ENCODE peak calls at places on chromosomes 1 and 21, in nine cellular contexts. One of them, this sample, is unnamed. For H3K9me3, the result is how much of the 10 kb centered on the place peaks cover.

GRCh38 chr1:216523449-216524190 is 100.4 kb upstream of the USH2A start:
- DNase-seq in Peyer's patch: no peak
- DNase-seq in thoracic aorta: no peak
- DNase-seq in mammary epithelial cell: no peak
- DNase-seq in kidney: no peak
- DNase-seq in naive thymus-derived CD4-positive, alpha-beta T cell: no peak
- DNase-seq in OCI-LY7: no peak
- DNase-seq in H9: no peak
- DNase-seq in lower lobe of right lung: no peak
- DNase-seq in this sample: peak

GRCh38 chr1:220527279-220528048 is 472 bp upstream of the MARK1 start:
- DNase-seq in Peyer's patch: no peak
- DNase-seq in thoracic aorta: no peak
- DNase-seq in mammary epithelial cell: peak
- DNase-seq in kidney: peak
- DNase-seq in naive thymus-derived CD4-positive, alpha-beta T cell: no peak
- DNase-seq in OCI-LY7: no peak
- DNase-seq in H9: peak
- DNase-seq in lower lobe of right lung: no peak
- DNase-seq in this sample: peak

GRCh38 chr1:242017580-242018233 is 18.8 kb upstream of the MAP1LC3C start:
- DNase-seq in Peyer's patch: peak
- DNase-seq in thoracic aorta: peak
- DNase-seq in mammary epithelial cell: peak
- DNase-seq in kidney: no peak
- DNase-seq in naive thymus-derived CD4-positive, alpha-beta T cell: no peak
- DNase-seq in OCI-LY7: peak
- DNase-seq in H9: peak
- DNase-seq in lower lobe of right lung: peak
- DNase-seq in this sample: peak

GRCh38 chr1:221045842-221046831 is 166.9 kb downstream of the HLX start:
- DNase-seq in Peyer's patch: peak
- DNase-seq in thoracic aorta: no peak
- DNase-seq in mammary epithelial cell: no peak
- DNase-seq in kidney: no peak
- DNase-seq in naive thymus-derived CD4-positive, alpha-beta T cell: no peak
- DNase-seq in OCI-LY7: peak
- DNase-seq in H9: no peak
- DNase-seq in lower lobe of right lung: no peak
- DNase-seq in this sample: peak

GRCh38 chr21:29441651-29442050 is 142.9 kb downstream of the BACH1 start:
- DNase-seq in Peyer's patch: no peak
- DNase-seq in thoracic aorta: no peak
- DNase-seq in mammary epithelial cell: no peak
- DNase-seq in kidney: no peak
- DNase-seq in naive thymus-derived CD4-positive, alpha-beta T cell: no peak
- DNase-seq in OCI-LY7: no peak
- DNase-seq in H9: no peak
- DNase-seq in lower lobe of right lung: no peak
- DNase-seq in this sample: peak

GRCh38 chr1:32891241-32891570 is 4.9 kb downstream of the HPCA start:
- DNase-seq in Peyer's patch: no peak
- DNase-seq in thoracic aorta: no peak
- DNase-seq in mammary epithelial cell: no peak
- DNase-seq in kidney: no peak
- DNase-seq in naive thymus-derived CD4-positive, alpha-beta T cell: no peak
- DNase-seq in OCI-LY7: no peak
- DNase-seq in H9: no peak
- DNase-seq in lower lobe of right lung: no peak
- DNase-seq in this sample: peak

GRCh38 chr1:84247425-84248220 is 53.9 kb upstream of the SAMD13 start:
- DNase-seq in Peyer's patch: no peak
- DNase-seq in thoracic aorta: no peak
- DNase-seq in mammary epithelial cell: peak
- DNase-seq in kidney: no peak
- DNase-seq in naive thymus-derived CD4-positive, alpha-beta T cell: no peak
- DNase-seq in OCI-LY7: no peak
- DNase-seq in H9: no peak
- DNase-seq in lower lobe of right lung: no peak
- DNase-seq in this sample: peak

GRCh38 chr1:154198756-154199562 is 7.1 kb upstream of the TPM3 start:
- DNase-seq in Peyer's patch: peak
- DNase-seq in thoracic aorta: peak
- DNase-seq in mammary epithelial cell: peak
- DNase-seq in kidney: no peak
- DNase-seq in naive thymus-derived CD4-positive, alpha-beta T cell: peak
- DNase-seq in OCI-LY7: peak
- DNase-seq in H9: peak
- DNase-seq in lower lobe of right lung: no peak
- DNase-seq in this sample: peak

GRCh38 chr1:4113897-4114296 is 213.8 kb upstream of the C1orf174 start:
- DNase-seq in Peyer's patch: no peak
- DNase-seq in thoracic aorta: no peak
- DNase-seq in mammary epithelial cell: no peak
- DNase-seq in kidney: no peak
- DNase-seq in naive thymus-derived CD4-positive, alpha-beta T cell: no peak
- DNase-seq in OCI-LY7: no peak
- DNase-seq in H9: no peak
- DNase-seq in lower lobe of right lung: no peak
- DNase-seq in this sample: no peak

DNA sequence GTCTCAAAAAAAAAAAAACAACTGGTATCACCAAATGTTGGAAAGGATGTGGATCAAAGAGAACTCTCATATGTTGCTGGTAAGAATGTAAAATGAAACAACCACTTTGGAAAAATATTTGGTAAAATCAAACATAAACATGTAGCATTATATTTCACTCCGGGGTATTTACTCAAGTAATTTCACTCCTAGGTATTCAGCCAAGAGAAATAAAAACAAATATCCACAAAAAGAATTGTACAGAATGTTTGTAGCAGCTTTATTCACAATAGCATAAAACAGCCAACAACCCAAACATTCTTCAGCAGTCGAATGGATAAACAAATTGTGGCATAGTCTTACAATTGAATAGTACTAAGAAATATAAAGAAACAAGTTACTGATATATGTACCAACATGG is 32.4 kb upstream of the ZSWIM5 start:
- DNase-seq in Peyer's patch: no peak
- DNase-seq in thoracic aorta: no peak
- DNase-seq in mammary epithelial cell: no peak
- DNase-seq in kidney: no peak
- DNase-seq in naive thymus-derived CD4-positive, alpha-beta T cell: no peak
- DNase-seq in OCI-LY7: no peak
- DNase-seq in H9: no peak
- DNase-seq in lower lobe of right lung: no peak
- DNase-seq in this sample: no peak
- H3K9me3 ChIP-seq in Peyer's patch: under half
- H3K9me3 ChIP-seq in thoracic aorta: under half
- H3K9me3 ChIP-seq in mammary epithelial cell: under half
- H3K9me3 ChIP-seq in kidney: under half
- H3K9me3 ChIP-seq in naive thymus-derived CD4-positive, alpha-beta T cell: under half
- H3K9me3 ChIP-seq in OCI-LY7: under half
- H3K9me3 ChIP-seq in H9: under half
- H3K9me3 ChIP-seq in lower lobe of right lung: under half
- H3K9me3 ChIP-seq in this sample: under half

GRCh38 chr1:228542981-228543380 is 55.8 kb downstream of the RNF187 start:
- DNase-seq in Peyer's patch: no peak
- DNase-seq in thoracic aorta: no peak
- DNase-seq in mammary epithelial cell: no peak
- DNase-seq in kidney: no peak
- DNase-seq in naive thymus-derived CD4-positive, alpha-beta T cell: no peak
- DNase-seq in OCI-LY7: no peak
- DNase-seq in H9: no peak
- DNase-seq in lower lobe of right lung: no peak
- DNase-seq in this sample: no peak

GRCh38 chr1:228543396-228543795 is 56.2 kb downstream of the RNF187 start:
- DNase-seq in Peyer's patch: no peak
- DNase-seq in thoracic aorta: no peak
- DNase-seq in mammary epithelial cell: no peak
- DNase-seq in kidney: no peak
- DNase-seq in naive thymus-derived CD4-positive, alpha-beta T cell: no peak
- DNase-seq in OCI-LY7: no peak
- DNase-seq in H9: no peak
- DNase-seq in lower lobe of right lung: no peak
- DNase-seq in this sample: no peak

GRCh38 chr1:228542376-228542775 is 55.2 kb downstream of the RNF187 start:
- DNase-seq in Peyer's patch: no peak
- DNase-seq in thoracic aorta: no peak
- DNase-seq in mammary epithelial cell: no peak
- DNase-seq in kidney: no peak
- DNase-seq in naive thymus-derived CD4-positive, alpha-beta T cell: no peak
- DNase-seq in OCI-LY7: no peak
- DNase-seq in H9: no peak
- DNase-seq in lower lobe of right lung: no peak
- DNase-seq in this sample: no peak

GRCh38 chr1:228544921-228545591 is 57.9 kb downstream of the RNF187 start:
- DNase-seq in Peyer's patch: no peak
- DNase-seq in thoracic aorta: no peak
- DNase-seq in mammary epithelial cell: no peak
- DNase-seq in kidney: no peak
- DNase-seq in naive thymus-derived CD4-positive, alpha-beta T cell: no peak
- DNase-seq in OCI-LY7: no peak
- DNase-seq in H9: no peak
- DNase-seq in lower lobe of right lung: no peak
- DNase-seq in this sample: no peak

GRCh38 chr1:228544021-228544850 is 57.1 kb downstream of the RNF187 start:
- DNase-seq in Peyer's patch: no peak
- DNase-seq in thoracic aorta: no peak
- DNase-seq in mammary epithelial cell: peak
- DNase-seq in kidney: no peak
- DNase-seq in naive thymus-derived CD4-positive, alpha-beta T cell: no peak
- DNase-seq in OCI-LY7: no peak
- DNase-seq in H9: no peak
- DNase-seq in lower lobe of right lung: no peak
- DNase-seq in this sample: no peak
- H3K27ac ChIP-seq in Peyer's patch: no peak
- H3K27ac ChIP-seq in thoracic aorta: no peak
- H3K27ac ChIP-seq in mammary epithelial cell: no peak
- H3K27ac ChIP-seq in kidney: no peak
- H3K27ac ChIP-seq in naive thymus-derived CD4-positive, alpha-beta T cell: no peak
- H3K27ac ChIP-seq in OCI-LY7: no peak
- H3K27ac ChIP-seq in H9: no peak
- H3K27ac ChIP-seq in lower lobe of right lung: no peak
- H3K27ac ChIP-seq in this sample: no peak

GRCh38 chr1:88422037-88422436 is 262.0 kb upstream of the PKN2 start:
- DNase-seq in Peyer's patch: no peak
- DNase-seq in thoracic aorta: no peak
- DNase-seq in mammary epithelial cell: no peak
- DNase-seq in kidney: no peak
- DNase-seq in naive thymus-derived CD4-positive, alpha-beta T cell: no peak
- DNase-seq in OCI-LY7: no peak
- DNase-seq in H9: no peak
- DNase-seq in lower lobe of right lung: no peak
- DNase-seq in this sample: no peak
- H3K9me3 ChIP-seq in Peyer's patch: under half
- H3K9me3 ChIP-seq in thoracic aorta: under half
- H3K9me3 ChIP-seq in mammary epithelial cell: under half
- H3K9me3 ChIP-seq in kidney: under half
- H3K9me3 ChIP-seq in naive thymus-derived CD4-positive, alpha-beta T cell: under half
- H3K9me3 ChIP-seq in OCI-LY7: under half
- H3K9me3 ChIP-seq in H9: under half
- H3K9me3 ChIP-seq in lower lobe of right lung: under half
- H3K9me3 ChIP-seq in this sample: under half

DNA sequence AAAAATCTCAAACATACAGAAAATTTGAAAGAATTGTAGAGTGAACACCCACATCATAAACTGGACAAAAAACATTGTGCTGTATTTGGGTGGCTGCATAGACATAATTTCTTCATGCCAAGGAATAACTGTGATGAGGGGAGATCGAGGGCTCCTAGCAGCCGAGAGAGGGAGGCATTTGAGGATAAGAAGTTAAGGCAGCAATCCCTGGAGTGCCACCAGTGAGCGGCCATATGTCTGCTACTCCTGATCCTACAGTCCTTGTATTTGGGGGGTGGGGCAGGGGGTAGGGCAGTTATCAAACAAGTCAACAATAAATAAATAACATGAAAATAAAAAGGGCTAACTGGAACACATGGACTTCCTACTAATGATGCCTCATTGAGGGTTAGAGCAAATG is 54.5 kb downstream of the ATP5PO start:
- DNase-seq in Peyer's patch: no peak
- DNase-seq in thoracic aorta: no peak
- DNase-seq in mammary epithelial cell: no peak
- DNase-seq in kidney: peak
- DNase-seq in naive thymus-derived CD4-positive, alpha-beta T cell: no peak
- DNase-seq in OCI-LY7: no peak
- DNase-seq in H9: no peak
- DNase-seq in lower lobe of right lung: no peak
- DNase-seq in this sample: no peak
- H3K27ac ChIP-seq in Peyer's patch: no peak
- H3K27ac ChIP-seq in thoracic aorta: no peak
- H3K27ac ChIP-seq in mammary epithelial cell: no peak
- H3K27ac ChIP-seq in kidney: no peak
- H3K27ac ChIP-seq in naive thymus-derived CD4-positive, alpha-beta T cell: no peak
- H3K27ac ChIP-seq in OCI-LY7: no peak
- H3K27ac ChIP-seq in H9: no peak
- H3K27ac ChIP-seq in lower lobe of right lung: no peak
- H3K27ac ChIP-seq in this sample: no peak

DNA sequence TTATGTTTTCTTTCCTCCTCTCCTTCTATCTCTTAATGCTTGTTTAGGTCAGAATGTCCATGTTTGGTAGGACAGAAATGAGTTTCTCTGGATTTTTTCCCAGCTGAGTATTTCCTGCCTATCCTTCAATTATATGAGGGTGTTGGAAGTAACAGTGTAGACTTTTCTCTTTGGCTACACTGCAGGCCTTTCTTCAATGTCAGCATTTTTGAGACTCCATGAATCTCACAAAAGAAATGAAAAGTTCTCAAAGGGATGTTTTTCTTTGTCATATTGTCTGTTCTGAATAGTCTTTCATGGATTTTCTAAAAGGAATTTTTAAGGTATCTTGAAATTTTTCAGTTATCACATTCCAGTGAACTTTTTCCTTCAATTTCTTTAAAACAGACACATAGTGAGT is 124.2 kb downstream of the MACF1 start:
- DNase-seq in Peyer's patch: no peak
- DNase-seq in thoracic aorta: no peak
- DNase-seq in mammary epithelial cell: no peak
- DNase-seq in kidney: no peak
- DNase-seq in naive thymus-derived CD4-positive, alpha-beta T cell: no peak
- DNase-seq in OCI-LY7: no peak
- DNase-seq in H9: no peak
- DNase-seq in lower lobe of right lung: no peak
- DNase-seq in this sample: no peak
- H3K9me3 ChIP-seq in Peyer's patch: under half
- H3K9me3 ChIP-seq in thoracic aorta: under half
- H3K9me3 ChIP-seq in mammary epithelial cell: under half
- H3K9me3 ChIP-seq in kidney: under half
- H3K9me3 ChIP-seq in naive thymus-derived CD4-positive, alpha-beta T cell: under half
- H3K9me3 ChIP-seq in OCI-LY7: under half
- H3K9me3 ChIP-seq in H9: under half
- H3K9me3 ChIP-seq in lower lobe of right lung: under half
- H3K9me3 ChIP-seq in this sample: under half

GRCh38 chr1:41952208-41952607 is 33.5 kb upstream of the HIVEP3 start:
- DNase-seq in Peyer's patch: no peak
- DNase-seq in thoracic aorta: no peak
- DNase-seq in mammary epithelial cell: no peak
- DNase-seq in kidney: no peak
- DNase-seq in naive thymus-derived CD4-positive, alpha-beta T cell: no peak
- DNase-seq in OCI-LY7: no peak
- DNase-seq in H9: no peak
- DNase-seq in lower lobe of right lung: no peak
- DNase-seq in this sample: no peak
- H3K27ac ChIP-seq in Peyer's patch: no peak
- H3K27ac ChIP-seq in thoracic aorta: no peak
- H3K27ac ChIP-seq in mammary epithelial cell: no peak
- H3K27ac ChIP-seq in kidney: no peak
- H3K27ac ChIP-seq in naive thymus-derived CD4-positive, alpha-beta T cell: no peak
- H3K27ac ChIP-seq in OCI-LY7: no peak
- H3K27ac ChIP-seq in H9: no peak
- H3K27ac ChIP-seq in lower lobe of right lung: no peak
- H3K27ac ChIP-seq in this sample: no peak

This sample was measured in GM23248.